ENCODE peak calls at places on chromosomes 13 and 19, in four cellular contexts. N, V, X and S are unnamed samples.

GRCh38 chr13:96020941-96021340 is 32.3 kb downstream of the UGGT2 start:
- DNase-seq in N (no peak), V (peak), X (no peak), S (peak)

GRCh38 chr13:111295896-111296295 is 24.5 kb upstream of the TEX29 start:
- DNase-seq in N (no peak), V (no peak), X (no peak), S (no peak)

GRCh38 chr19:17052439-17052838 is 22.8 kb downstream of the HAUS8 start:
- DNase-seq in N (peak), V (peak), X (peak), S (peak)

GRCh38 chr13:113065406-113066141 is 40.0 kb upstream of the F7 start:
- DNase-seq in N (no peak), V (no peak), X (no peak), S (no peak)

GRCh38 chr13:21898461-21898860 is 227.6 kb downstream of the FGF9 start:
- DNase-seq in N (no peak), V (no peak), X (no peak), S (no peak)

GRCh38 chr19:56707821-56708220 is 36.3 kb upstream of the ZNF835 start:
- DNase-seq in N (no peak), V (no peak), X (no peak), S (no peak)

GRCh38 chr19:55670280-55671053 is 4.6 kb upstream of the EPN1 start:
- DNase-seq in N (peak), V (no peak), X (no peak), S (no peak)

GRCh38 chr19:18494267-18494607 is 27.6 kb downstream of the ELL start:
- DNase-seq in N (no peak), V (no peak), X (no peak), S (no peak)

GRCh38 chr19:1653300-1653628 is 849 bp upstream of the TCF3 start:
- DNase-seq in N (no peak), V (no peak), X (no peak), S (no peak)

GRCh38 chr19:48511800-48512503 is at the start of gene LMTK3:
- DNase-seq in N (peak), V (peak), X (peak), S (no peak)

GRCh38 chr19:11279505-11280236 is 16.3 kb upstream of the TSPAN16 start:
- DNase-seq in N (no peak), V (no peak), X (peak), S (no peak)

GRCh38 chr13:44969858-44970484 is 19.3 kb downstream of the NUFIP1 start:
- DNase-seq in N (peak), V (peak), X (peak), S (peak)

GRCh38 chr19:47190167-47190727 is 40.8 kb downstream of the BBC3 start:
- DNase-seq in N (no peak), V (peak), X (no peak), S (peak)

GRCh38 chr19:53545271-53546065 is 7.5 kb downstream of the ZNF331 start:
- DNase-seq in N (no peak), V (peak), X (no peak), S (peak)

GRCh38 chr19:3494559-3494958 is 5.9 kb downstream of the DOHH start:
- DNase-seq in N (no peak), V (no peak), X (no peak), S (no peak)

GRCh38 chr13:77859450-77859849 is 59.2 kb downstream of the EDNRB start:
- DNase-seq in N (no peak), V (no peak), X (no peak), S (no peak)

GRCh38 chr13:113398963-113399754 is 35.2 kb upstream of the GRTP1 start:
- DNase-seq in N (peak), V (no peak), X (no peak), S (no peak)

GRCh38 chr13:32904271-32904670 is 112.0 kb upstream of the KL start:
- DNase-seq in N (no peak), V (no peak), X (no peak), S (no peak)

GRCh38 chr19:44694184-44694579 is 4.8 kb upstream of the CEACAM16 start:
- DNase-seq in N (no peak), V (no peak), X (no peak), S (no peak)

GRCh38 chr13:28763887-28764286 is 45.1 kb upstream of the SLC46A3 start:
- DNase-seq in N (no peak), V (no peak), X (no peak), S (no peak)

GRCh38 chr13:26449063-26449848 is 108.2 kb upstream of the WASF3 start:
- DNase-seq in N (no peak), V (peak), X (no peak), S (no peak)
- TF ChIP-seq EZH2phosphoT487 in N (no peak), V (no peak), X (no peak), S (no peak)

GRCh38 chr19:42378225-42378929 is 11.7 kb downstream of the CNFN start:
- DNase-seq in N (no peak), V (no peak), X (no peak), S (peak)
- H3K4me3 ChIP-seq in N (no peak), V (no peak), X (no peak), S (no peak)

GRCh38 chr19:8028951-8029491 is 23.5 kb upstream of the CCL25 start:
- DNase-seq in N (peak), V (no peak), X (no peak), S (peak)
- H2AFZ ChIP-seq in N (no peak), V (no peak), X (no peak), S (peak)

GRCh38 chr19:29562299-29563297 is 36.8 kb downstream of the VSTM2B start:
- DNase-seq in N (no peak), V (no peak), X (no peak), S (no peak)

GRCh38 chr19:29566496-29567054 is 39.5 kb upstream of the POP4 start:
- DNase-seq in N (no peak), V (no peak), X (no peak), S (no peak)

GRCh38 chr19:29563688-29564087 is 37.9 kb downstream of the VSTM2B start:
- DNase-seq in N (no peak), V (no peak), X (no peak), S (peak)

GRCh38 chr19:29565171-29565570 is 39.4 kb downstream of the VSTM2B start:
- DNase-seq in N (no peak), V (no peak), X (no peak), S (no peak)

DNA sequence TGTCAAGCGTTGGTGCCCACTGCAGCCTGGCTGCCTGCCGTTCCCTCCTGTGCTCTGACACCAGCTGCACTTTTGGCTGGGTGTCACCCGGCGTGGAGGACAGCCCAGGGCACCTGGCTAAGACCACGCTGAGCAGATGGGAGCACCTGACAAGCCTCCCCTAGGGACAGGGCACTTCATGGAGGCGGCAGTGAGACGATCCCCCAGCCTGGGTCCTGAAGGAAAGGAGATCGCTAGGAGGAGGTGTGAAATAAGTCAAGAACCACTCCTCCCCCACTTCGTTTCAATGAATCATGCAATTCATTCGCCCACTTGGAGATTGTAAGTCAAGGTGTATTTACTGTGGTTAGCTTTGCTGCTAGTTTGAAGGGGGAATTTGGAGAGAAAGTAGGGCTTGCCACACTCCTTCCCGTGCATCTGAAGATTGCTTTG is 38.8 kb downstream of the VSTM2B start:
- DNase-seq in N (no peak), V (no peak), X (no peak), S (no peak)
- TF ChIP-seq EZH2phosphoT487 in N (no peak), V (no peak), X (no peak), S (no peak)

GRCh38 chr19:21839966-21840365 is 4.0 kb upstream of the ZNF43 start:
- DNase-seq in N (no peak), V (no peak), X (no peak), S (no peak)

GRCh38 chr19:21838646-21839045 is 2.7 kb upstream of the ZNF43 start:
- DNase-seq in N (no peak), V (no peak), X (no peak), S (no peak)

GRCh38 chr19:21833733-21834132 is 2.2 kb downstream of the ZNF43 start:
- DNase-seq in N (no peak), V (no peak), X (no peak), S (no peak)

GRCh38 chr19:21835429-21835809 is 563 bp downstream of the ZNF43 start:
- DNase-seq in N (no peak), V (no peak), X (no peak), S (no peak)

GRCh38 chr19:21835810-21836444 is at the start of gene ZNF43:
- DNase-seq in N (peak), V (peak), X (peak), S (peak)
- H3K4me3 ChIP-seq in N (peak), V (peak), X (peak), S (peak)

GRCh38 chr13:59121507-59121906 is 1042.2 kb downstream of the DIAPH3 start:
- DNase-seq in N (no peak), V (peak), X (no peak), S (no peak)
- H2AFZ ChIP-seq in N (peak), V (no peak), X (no peak), S (no peak)

GRCh38 chr19:41031926-41032325 is 40.8 kb downstream of the CYP2B6 start:
- DNase-seq in N (no peak), V (peak), X (no peak), S (peak)
- TF ChIP-seq EZH2phosphoT487 in N (no peak), V (no peak), X (no peak), S (no peak)